ENCODE peak calls at places on chromosomes 13 and 19, in five cellular contexts. U is endodermal cell, I is pancreas, B is left lung, Y is cardiac fibroblast. T is an unnamed sample.

GRCh38 chr19:46069841-46070341 is 29.1 kb upstream of the IGFL4 start:
- DNase-seq in B (no peak), Y (peak; percentile 94), I (no peak), U (no peak), T (no peak)

GRCh38 chr13:19153782-19154450 is 27.7 kb downstream of the TUBA3C start:
- DNase-seq in B (no peak), U (no peak), I (no peak), Y (no peak), T (no peak)

GRCh38 chr13:95403349-95404140 is 102.3 kb upstream of the ABCC4 start:
- DNase-seq in U (peak; percentile 93), I (no peak), Y (no peak), B (no peak), T (no peak)

GRCh38 chr13:38705351-38705750 is 18.5 kb downstream of the FREM2 start:
- DNase-seq in U (no peak), B (no peak), Y (no peak), I (no peak), T (no peak)

GRCh38 chr13:32811297-32811800 is 204.9 kb upstream of the KL start:
- DNase-seq in U (no peak), Y (no peak), I (no peak), B (no peak), T (peak; percentile 4)

GRCh38 chr19:48113190-48113917 is 2.7 kb upstream of the PLA2G4C start:
- DNase-seq in Y (peak; percentile 18), U (no peak), I (no peak), B (no peak), T (no peak)

GRCh38 chr13:51000058-51000457 is 90.5 kb downstream of the RNASEH2B start:
- DNase-seq in I (no peak), Y (no peak), B (no peak), U (no peak), T (no peak)

GRCh38 chr13:45781553-45782326 is 69.8 kb downstream of the SIAH3 start:
- DNase-seq in B (no peak), Y (peak; percentile 10), U (no peak), I (peak; percentile 81), T (peak; percentile 6)

GRCh38 chr13:97944396-97945029 is 9.0 kb upstream of the IPO5 start:
- DNase-seq in U (no peak), B (no peak), Y (peak; percentile 61), I (no peak), T (no peak)

GRCh38 chr13:104534847-104535246 is 1468.6 kb upstream of the SLC10A2 start:
- DNase-seq in B (no peak), Y (no peak), I (no peak), U (peak; percentile 70), T (no peak)

GRCh38 chr19:57280165-57280912 is at the start of gene ZNF460:
- DNase-seq in I (peak; percentile 97), B (peak; percentile 97), Y (peak; percentile 99), U (peak; percentile 99), T (peak; percentile 91)
- TF ChIP-seq CTCF in I (no peak), B (no peak), Y (no peak), U (no peak), T (no peak)

GRCh38 chr19:44573183-44573582 is 40.2 kb upstream of the IGSF23 start:
- DNase-seq in Y (no peak), U (peak; percentile 1), B (no peak), I (no peak), T (no peak)

GRCh38 chr19:44570603-44570983 is 41.1 kb upstream of the CEACAM20 start:
- DNase-seq in U (no peak), I (no peak), B (no peak), Y (no peak), T (no peak)

GRCh38 chr19:44571830-44572661 is 41.3 kb upstream of the IGSF23 start:
- DNase-seq in Y (no peak), B (no peak), I (no peak), U (peak; percentile 45), T (no peak)

GRCh38 chr19:44573647-44574046 is 39.7 kb upstream of the IGSF23 start:
- DNase-seq in Y (peak; percentile 31), U (peak; percentile 9), I (no peak), B (no peak), T (no peak)

DNA sequence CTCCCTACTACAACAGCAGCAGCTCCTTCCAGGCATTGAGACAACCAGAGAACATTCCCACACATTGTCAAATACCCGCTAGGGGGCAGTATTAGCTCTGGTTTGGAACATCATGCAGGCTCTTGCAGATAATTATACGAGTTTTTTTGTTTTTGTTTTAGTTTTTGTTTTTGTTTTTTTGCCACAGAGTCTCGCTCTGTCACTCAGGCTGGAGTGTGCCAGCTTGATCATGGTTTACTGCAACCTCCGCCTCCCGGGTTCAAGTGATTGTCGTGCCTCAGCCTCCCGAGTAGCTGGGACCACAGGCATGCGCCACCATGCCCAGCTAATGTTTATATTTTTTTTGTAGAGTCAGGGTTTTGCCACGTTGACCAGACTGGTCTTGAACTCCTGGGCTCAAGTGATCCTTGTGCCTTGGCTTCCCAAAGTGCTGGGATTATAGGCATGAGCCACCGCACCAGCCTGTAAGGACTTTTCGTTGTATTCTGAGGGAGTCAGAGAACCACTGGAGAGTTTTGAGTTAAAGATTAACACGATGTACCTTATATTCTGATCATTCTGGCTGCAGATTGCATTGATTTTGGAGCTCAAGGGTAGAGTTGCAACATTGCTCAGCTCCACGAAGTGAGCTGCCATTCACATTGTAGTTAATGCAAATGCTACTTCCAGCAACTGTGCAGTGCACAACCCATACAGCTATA is 41.7 kb upstream of the CEACAM20 start:
- DNase-seq in Y (peak; percentile 90), U (peak; percentile 91), B (peak; percentile 44), I (no peak), T (peak; percentile 33)
- TF ChIP-seq CTCF in Y (peak; percentile 78), U (peak; percentile 94), B (peak; percentile 83), I (peak; percentile 60), T (peak; percentile 58)

DNA sequence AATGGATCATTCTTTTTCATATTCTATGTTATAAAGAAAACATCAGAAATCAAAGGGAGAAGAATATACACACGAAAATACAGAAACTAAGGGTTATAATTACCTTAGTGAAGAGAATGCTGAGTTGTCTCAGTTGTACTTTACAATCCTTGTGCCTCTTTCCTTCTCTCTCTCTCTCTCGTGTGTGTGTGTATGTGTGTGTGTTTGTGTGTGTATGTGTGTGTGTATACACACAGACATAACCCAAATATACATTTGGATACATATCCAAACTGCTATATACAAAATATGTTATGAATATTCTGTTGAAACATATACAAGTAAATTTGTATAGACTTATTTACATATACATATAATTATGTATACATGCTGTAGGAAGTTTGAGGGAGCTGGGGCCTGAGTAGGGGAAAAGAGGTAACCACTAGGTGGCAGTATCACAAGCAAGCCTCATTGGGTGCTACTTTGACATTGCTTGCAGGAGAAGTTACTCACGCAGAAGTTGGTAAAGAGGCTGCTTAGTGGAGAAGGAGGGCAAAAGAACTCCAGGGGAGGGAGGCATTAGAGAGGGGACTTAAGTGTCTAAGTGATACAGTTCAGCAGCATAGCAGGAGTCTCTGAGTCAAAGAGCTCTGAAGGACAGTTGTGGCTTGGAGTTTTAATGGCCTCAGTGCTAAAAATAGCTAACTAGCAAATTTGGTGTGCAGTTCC is 465.1 kb upstream of the PCDH20 start:
- DNase-seq in Y (peak; percentile 16), B (no peak), I (no peak), U (peak; percentile 75), T (peak; percentile 13)
- TF ChIP-seq CTCF in Y (peak; percentile 39), B (peak; percentile 42), I (peak; percentile 17), U (peak; percentile 90), T (peak; percentile 72)

DNA sequence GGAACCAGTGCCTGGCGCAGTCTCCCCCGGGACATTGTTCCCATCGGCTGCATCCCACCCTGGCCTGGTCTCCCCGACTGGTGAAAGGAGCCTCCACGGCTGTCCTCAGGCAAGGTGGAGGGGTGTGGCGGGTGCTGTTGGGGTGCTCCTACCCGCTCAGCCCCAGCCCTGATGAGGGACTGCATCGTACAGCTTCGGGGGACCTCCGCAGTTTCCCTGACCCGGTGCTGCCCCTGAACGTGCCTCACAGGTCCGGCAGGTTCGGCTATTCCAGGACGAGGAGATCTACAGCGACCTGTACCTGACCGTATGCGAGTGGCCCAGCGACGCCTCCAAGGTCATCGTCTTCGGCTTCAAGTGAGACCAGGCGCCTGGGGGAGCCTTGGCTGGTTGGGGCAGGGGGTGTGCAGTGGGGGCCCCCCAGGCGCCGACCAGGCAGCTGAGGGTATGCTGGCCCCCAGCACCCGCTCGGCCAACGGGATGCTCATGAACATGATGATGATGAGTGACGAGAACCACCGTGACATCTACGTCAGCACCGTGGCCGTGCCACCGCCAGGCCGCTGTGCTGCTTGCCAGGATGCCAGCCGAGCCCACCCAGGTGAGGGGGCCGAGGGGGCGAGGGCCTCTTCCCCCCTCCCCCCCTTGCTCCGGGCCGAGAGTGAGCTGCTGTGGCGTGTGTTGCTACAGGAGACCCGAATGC is 3.5 kb downstream of the DCAF15 start:
- DNase-seq in I (no peak), B (no peak), Y (no peak), U (no peak), T (no peak)
- TF ChIP-seq CTCF in I (no peak), B (no peak), Y (no peak), U (no peak), T (no peak)

DNA sequence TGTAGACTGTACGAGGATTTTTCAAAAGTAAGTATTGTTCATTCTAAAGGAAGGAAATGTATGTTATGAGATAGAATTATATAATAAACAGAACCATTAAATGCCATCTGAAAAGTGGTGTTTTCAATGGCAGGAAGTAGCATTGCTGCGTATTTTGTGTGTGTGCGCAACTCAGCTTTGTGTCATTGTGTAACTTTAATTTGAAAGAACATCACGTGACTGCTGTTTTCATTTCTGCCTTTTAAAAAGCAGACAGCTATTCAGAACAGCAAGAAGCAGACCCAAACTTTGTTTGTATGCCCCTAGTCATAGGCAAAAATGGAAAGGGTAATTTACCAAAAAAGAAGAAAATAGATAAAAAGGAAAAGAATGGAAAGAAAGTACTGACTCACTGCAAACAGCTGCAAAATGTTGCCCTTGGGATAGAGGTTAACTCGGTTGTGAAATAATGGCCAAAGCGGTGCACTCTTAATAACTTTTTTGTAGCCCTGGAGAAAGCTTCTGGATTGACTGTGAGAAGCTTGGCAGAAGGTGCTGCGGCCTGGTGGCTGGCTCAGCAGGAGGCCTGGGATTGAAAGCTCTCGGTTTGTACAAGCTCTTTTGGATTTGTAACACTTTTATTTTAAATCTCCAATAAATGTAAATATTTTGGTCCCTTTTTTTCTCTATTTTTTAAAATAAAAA is 97.3 kb downstream of the GGACT start:
- DNase-seq in Y (peak; percentile 92), I (no peak), U (no peak), B (no peak), T (no peak)
- TF ChIP-seq CTCF in Y (peak; percentile 27), I (no peak), U (no peak), B (no peak), T (no peak)

GRCh38 chr19:49658566-49659442 is 6.9 kb downstream of the IRF3 start:
- DNase-seq in U (no peak), I (no peak), B (no peak), Y (no peak), T (no peak)

GRCh38 chr19:49663224-49663623 is 2.4 kb downstream of the IRF3 start:
- DNase-seq in Y (no peak), B (no peak), U (no peak), I (no peak), T (no peak)

GRCh38 chr19:49660338-49660961 is 5.2 kb downstream of the IRF3 start:
- DNase-seq in I (no peak), U (no peak), B (no peak), Y (no peak), T (no peak)

GRCh38 chr19:49664171-49665070 is 1.2 kb downstream of the IRF3 start:
- DNase-seq in I (peak; percentile 93), U (peak; percentile 99), B (peak; percentile 92), Y (peak; percentile 83), T (peak; percentile 84)

GRCh38 chr19:49662011-49662410 is 3.6 kb downstream of the IRF3 start:
- DNase-seq in I (peak; percentile 48), U (no peak), Y (no peak), B (no peak), T (no peak)
- TF ChIP-seq CTCF in I (no peak), U (no peak), Y (no peak), B (no peak), T (no peak)